ENCODE peak calls at places on chromosomes 11 and 22, in seven cellular contexts. One of them, this sample, is unnamed.

GRCh38 chr22:35742342-35743100 is 24.8 kb downstream of the APOL5 start:
- DNase-seq in fibroblast of lung: peak; percentile 89
- DNase-seq in AG09309: peak; percentile 46
- DNase-seq in coronary artery: no peak
- DNase-seq in progenitor cell of endocrine pancreas: no peak
- DNase-seq in AG04450: no peak
- DNase-seq in psoas muscle: no peak
- DNase-seq in this sample: no peak

GRCh38 chr11:73671701-73672100 is 25.3 kb downstream of the PLEKHB1 start:
- DNase-seq in fibroblast of lung: no peak
- DNase-seq in AG09309: no peak
- DNase-seq in coronary artery: no peak
- DNase-seq in progenitor cell of endocrine pancreas: no peak
- DNase-seq in AG04450: no peak
- DNase-seq in psoas muscle: no peak
- DNase-seq in this sample: no peak

GRCh38 chr22:31723699-31724098 is 26.2 kb downstream of the PRR14L start:
- DNase-seq in fibroblast of lung: no peak
- DNase-seq in AG09309: no peak
- DNase-seq in coronary artery: no peak
- DNase-seq in progenitor cell of endocrine pancreas: no peak
- DNase-seq in AG04450: no peak
- DNase-seq in psoas muscle: no peak
- DNase-seq in this sample: no peak

GRCh38 chr22:45218974-45219373 is 21.7 kb downstream of the KIAA0930 start:
- DNase-seq in fibroblast of lung: peak; percentile 21
- DNase-seq in AG09309: no peak
- DNase-seq in coronary artery: no peak
- DNase-seq in progenitor cell of endocrine pancreas: no peak
- DNase-seq in AG04450: no peak
- DNase-seq in psoas muscle: no peak
- DNase-seq in this sample: no peak

GRCh38 chr11:17892409-17892808 is 120.4 kb downstream of the SERGEF start:
- DNase-seq in fibroblast of lung: no peak
- DNase-seq in AG09309: no peak
- DNase-seq in coronary artery: no peak
- DNase-seq in progenitor cell of endocrine pancreas: no peak
- DNase-seq in AG04450: no peak
- DNase-seq in psoas muscle: no peak
- DNase-seq in this sample: no peak

GRCh38 chr22:40281717-40282116 is 64.6 kb upstream of the ADSL start:
- DNase-seq in fibroblast of lung: no peak
- DNase-seq in AG09309: no peak
- DNase-seq in coronary artery: no peak
- DNase-seq in progenitor cell of endocrine pancreas: no peak
- DNase-seq in AG04450: no peak
- DNase-seq in psoas muscle: no peak
- DNase-seq in this sample: no peak

GRCh38 chr11:12693485-12694181 is 19.4 kb downstream of the TEAD1 start:
- DNase-seq in fibroblast of lung: peak; percentile 100
- DNase-seq in AG09309: peak; percentile 96
- DNase-seq in coronary artery: peak; percentile 75
- DNase-seq in progenitor cell of endocrine pancreas: no peak
- DNase-seq in AG04450: peak; percentile 94
- DNase-seq in psoas muscle: peak; percentile 32
- DNase-seq in this sample: no peak

GRCh38 chr22:37198290-37199102 is 10.4 kb upstream of the C1QTNF6 start:
- DNase-seq in fibroblast of lung: peak; percentile 65
- DNase-seq in AG09309: no peak
- DNase-seq in coronary artery: no peak
- DNase-seq in progenitor cell of endocrine pancreas: peak; percentile 81
- DNase-seq in AG04450: no peak
- DNase-seq in psoas muscle: peak; percentile 90
- DNase-seq in this sample: peak; percentile 90

GRCh38 chr22:47693606-47694005 is 931.2 kb downstream of the TBC1D22A start:
- DNase-seq in fibroblast of lung: no peak
- DNase-seq in AG09309: no peak
- DNase-seq in coronary artery: no peak
- DNase-seq in progenitor cell of endocrine pancreas: no peak
- DNase-seq in AG04450: no peak
- DNase-seq in psoas muscle: no peak
- DNase-seq in this sample: peak; percentile 37

GRCh38 chr11:131671764-131672163 is 301.3 kb downstream of the NTM start:
- DNase-seq in fibroblast of lung: no peak
- DNase-seq in AG09309: no peak
- DNase-seq in coronary artery: no peak
- DNase-seq in progenitor cell of endocrine pancreas: peak; percentile 33
- DNase-seq in AG04450: no peak
- DNase-seq in psoas muscle: no peak
- DNase-seq in this sample: no peak

GRCh38 chr11:88402784-88403183 is 65.2 kb upstream of the CTSC start:
- DNase-seq in fibroblast of lung: peak; percentile 72
- DNase-seq in AG09309: no peak
- DNase-seq in coronary artery: no peak
- DNase-seq in progenitor cell of endocrine pancreas: no peak
- DNase-seq in AG04450: no peak
- DNase-seq in psoas muscle: no peak
- DNase-seq in this sample: no peak

GRCh38 chr11:118634435-118635236 is 27.2 kb downstream of the PHLDB1 start:
- DNase-seq in fibroblast of lung: peak; percentile 70
- DNase-seq in AG09309: no peak
- DNase-seq in coronary artery: peak; percentile 88
- DNase-seq in progenitor cell of endocrine pancreas: peak; percentile 80
- DNase-seq in AG04450: no peak
- DNase-seq in psoas muscle: peak; percentile 77
- DNase-seq in this sample: peak; percentile 84

GRCh38 chr11:36102868-36103267 is 159.0 kb downstream of the LDLRAD3 start:
- DNase-seq in fibroblast of lung: no peak
- DNase-seq in AG09309: no peak
- DNase-seq in coronary artery: no peak
- DNase-seq in progenitor cell of endocrine pancreas: no peak
- DNase-seq in AG04450: no peak
- DNase-seq in psoas muscle: no peak
- DNase-seq in this sample: no peak

GRCh38 chr11:85805387-85805786 is 5.6 kb downstream of the SYTL2 start:
- DNase-seq in fibroblast of lung: peak; percentile 46
- DNase-seq in AG09309: no peak
- DNase-seq in coronary artery: no peak
- DNase-seq in progenitor cell of endocrine pancreas: no peak
- DNase-seq in AG04450: no peak
- DNase-seq in psoas muscle: no peak
- DNase-seq in this sample: no peak

GRCh38 chr11:59782080-59782479 is 26.9 kb downstream of the STX3 start:
- DNase-seq in fibroblast of lung: no peak
- DNase-seq in AG09309: no peak
- DNase-seq in coronary artery: no peak
- DNase-seq in progenitor cell of endocrine pancreas: no peak
- DNase-seq in AG04450: no peak
- DNase-seq in psoas muscle: no peak
- DNase-seq in this sample: no peak

GRCh38 chr22:45235851-45236342 is 4.8 kb downstream of the KIAA0930 start:
- DNase-seq in fibroblast of lung: no peak
- DNase-seq in AG09309: no peak
- DNase-seq in coronary artery: no peak
- DNase-seq in progenitor cell of endocrine pancreas: no peak
- DNase-seq in AG04450: no peak
- DNase-seq in psoas muscle: no peak
- DNase-seq in this sample: no peak

GRCh38 chr11:114219559-114220349 is 76.4 kb upstream of the NNMT start:
- DNase-seq in fibroblast of lung: peak; percentile 66
- DNase-seq in AG09309: no peak
- DNase-seq in coronary artery: no peak
- DNase-seq in progenitor cell of endocrine pancreas: no peak
- DNase-seq in AG04450: no peak
- DNase-seq in psoas muscle: no peak
- DNase-seq in this sample: no peak

GRCh38 chr22:24230911-24231656 is 13.8 kb downstream of the GGT5 start:
- DNase-seq in fibroblast of lung: no peak
- DNase-seq in AG09309: no peak
- DNase-seq in coronary artery: no peak
- DNase-seq in progenitor cell of endocrine pancreas: peak; percentile 36
- DNase-seq in AG04450: no peak
- DNase-seq in psoas muscle: no peak
- DNase-seq in this sample: no peak

GRCh38 chr11:71223671-71224660 is 28.4 kb downstream of the SHANK2 start:
- DNase-seq in fibroblast of lung: no peak
- DNase-seq in AG09309: no peak
- DNase-seq in coronary artery: peak; percentile 62
- DNase-seq in progenitor cell of endocrine pancreas: no peak
- DNase-seq in AG04450: no peak
- DNase-seq in psoas muscle: no peak
- DNase-seq in this sample: no peak

GRCh38 chr11:35237345-35237744 is 98.4 kb downstream of the CD44 start:
- DNase-seq in fibroblast of lung: no peak
- DNase-seq in AG09309: no peak
- DNase-seq in coronary artery: no peak
- DNase-seq in progenitor cell of endocrine pancreas: no peak
- DNase-seq in AG04450: no peak
- DNase-seq in psoas muscle: no peak
- DNase-seq in this sample: no peak

GRCh38 chr11:11383995-11384394 is 30.9 kb upstream of the CSNK2A3 start:
- DNase-seq in fibroblast of lung: no peak
- DNase-seq in AG09309: no peak
- DNase-seq in coronary artery: no peak
- DNase-seq in progenitor cell of endocrine pancreas: no peak
- DNase-seq in AG04450: no peak
- DNase-seq in psoas muscle: no peak
- DNase-seq in this sample: no peak

GRCh38 chr11:118194835-118195627 is 18.6 kb upstream of the SCN2B start:
- DNase-seq in fibroblast of lung: peak; percentile 65
- DNase-seq in AG09309: peak; percentile 27
- DNase-seq in coronary artery: peak; percentile 73
- DNase-seq in progenitor cell of endocrine pancreas: peak; percentile 31
- DNase-seq in AG04450: peak; percentile 6
- DNase-seq in psoas muscle: peak; percentile 84
- DNase-seq in this sample: no peak

DNA sequence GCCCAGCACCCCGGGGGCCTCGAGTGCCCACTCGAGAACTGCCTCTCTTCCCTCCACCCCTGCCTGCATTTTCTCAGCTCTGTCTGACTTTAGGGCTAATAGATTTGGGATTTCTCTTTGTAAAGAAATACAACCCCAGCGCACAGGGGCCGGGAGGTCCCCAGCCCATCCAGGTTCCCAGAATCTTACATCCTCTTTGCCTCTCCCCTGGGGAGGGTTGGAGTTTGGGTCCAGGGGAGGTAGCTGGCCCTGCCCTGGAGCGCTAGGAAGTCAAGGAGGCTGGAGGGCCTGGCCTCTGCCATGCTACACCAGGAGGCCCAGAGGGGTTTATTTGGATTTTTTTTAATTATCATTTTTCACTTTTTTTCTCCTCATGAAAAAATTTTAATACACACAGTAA is 65.7 kb upstream of the LMO1 start:
- DNase-seq in fibroblast of lung: no peak
- DNase-seq in AG09309: no peak
- DNase-seq in coronary artery: no peak
- DNase-seq in progenitor cell of endocrine pancreas: no peak
- DNase-seq in AG04450: no peak
- DNase-seq in psoas muscle: no peak
- DNase-seq in this sample: no peak
- TF ChIP-seq CTCF in fibroblast of lung: no peak
- TF ChIP-seq CTCF in AG09309: no peak
- TF ChIP-seq CTCF in coronary artery: no peak
- TF ChIP-seq CTCF in progenitor cell of endocrine pancreas: no peak
- TF ChIP-seq CTCF in AG04450: no peak
- TF ChIP-seq CTCF in psoas muscle: no peak
- TF ChIP-seq CTCF in this sample: no peak

GRCh38 chr11:330694-331314 is 10.1 kb upstream of the IFITM3 start:
- DNase-seq in fibroblast of lung: no peak
- DNase-seq in AG09309: no peak
- DNase-seq in coronary artery: peak; percentile 66
- DNase-seq in progenitor cell of endocrine pancreas: no peak
- DNase-seq in AG04450: no peak
- DNase-seq in psoas muscle: no peak
- DNase-seq in this sample: no peak

GRCh38 chr11:328012-328411 is 7.4 kb upstream of the IFITM3 start:
- DNase-seq in fibroblast of lung: no peak
- DNase-seq in AG09309: no peak
- DNase-seq in coronary artery: peak; percentile 70
- DNase-seq in progenitor cell of endocrine pancreas: no peak
- DNase-seq in AG04450: no peak
- DNase-seq in psoas muscle: no peak
- DNase-seq in this sample: no peak

GRCh38 chr11:331332-332060 is 10.8 kb upstream of the IFITM3 start:
- DNase-seq in fibroblast of lung: no peak
- DNase-seq in AG09309: no peak
- DNase-seq in coronary artery: peak; percentile 49
- DNase-seq in progenitor cell of endocrine pancreas: no peak
- DNase-seq in AG04450: no peak
- DNase-seq in psoas muscle: no peak
- DNase-seq in this sample: no peak

GRCh38 chr11:329886-330253 is 9.2 kb upstream of the IFITM3 start:
- DNase-seq in fibroblast of lung: no peak
- DNase-seq in AG09309: no peak
- DNase-seq in coronary artery: peak; percentile 28
- DNase-seq in progenitor cell of endocrine pancreas: no peak
- DNase-seq in AG04450: no peak
- DNase-seq in psoas muscle: no peak
- DNase-seq in this sample: no peak

DNA sequence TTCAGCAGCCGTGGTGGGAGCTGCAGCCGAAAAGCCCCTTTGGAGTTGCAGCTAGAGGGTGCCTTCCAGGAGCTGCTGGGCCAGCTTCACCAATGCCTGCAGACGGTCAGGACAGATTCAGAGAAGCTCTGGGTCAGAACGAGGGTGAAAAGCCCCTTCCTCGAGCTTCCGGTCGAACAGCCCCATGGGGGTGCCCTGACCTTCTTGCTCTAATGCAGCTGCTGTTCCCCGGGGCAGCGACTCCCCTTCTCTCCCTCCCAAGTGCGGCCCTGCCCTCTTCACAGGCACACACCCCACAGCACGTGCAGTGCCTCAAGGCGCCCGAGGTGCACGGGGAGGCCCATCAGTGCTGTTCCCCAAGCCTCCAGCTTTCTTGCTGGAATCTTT is 9.6 kb upstream of the IFITM3 start:
- DNase-seq in fibroblast of lung: no peak
- DNase-seq in AG09309: no peak
- DNase-seq in coronary artery: peak; percentile 69
- DNase-seq in progenitor cell of endocrine pancreas: no peak
- DNase-seq in AG04450: no peak
- DNase-seq in psoas muscle: no peak
- DNase-seq in this sample: no peak
- TF ChIP-seq CTCF in fibroblast of lung: no peak
- TF ChIP-seq CTCF in AG09309: no peak
- TF ChIP-seq CTCF in coronary artery: no peak
- TF ChIP-seq CTCF in progenitor cell of endocrine pancreas: no peak
- TF ChIP-seq CTCF in AG04450: no peak
- TF ChIP-seq CTCF in psoas muscle: no peak
- TF ChIP-seq CTCF in this sample: no peak

GRCh38 chr11:22177186-22177585 is 15.7 kb upstream of the ANO5 start:
- DNase-seq in fibroblast of lung: no peak
- DNase-seq in AG09309: no peak
- DNase-seq in coronary artery: no peak
- DNase-seq in progenitor cell of endocrine pancreas: no peak
- DNase-seq in AG04450: no peak
- DNase-seq in psoas muscle: no peak
- DNase-seq in this sample: no peak
- TF ChIP-seq CTCF in fibroblast of lung: no peak
- TF ChIP-seq CTCF in AG09309: no peak
- TF ChIP-seq CTCF in coronary artery: no peak
- TF ChIP-seq CTCF in progenitor cell of endocrine pancreas: peak; percentile 30
- TF ChIP-seq CTCF in AG04450: no peak
- TF ChIP-seq CTCF in psoas muscle: no peak
- TF ChIP-seq CTCF in this sample: peak; percentile 43

GRCh38 chr11:77524539-77524938 is 50.6 kb upstream of the PAK1 start:
- DNase-seq in fibroblast of lung: no peak
- DNase-seq in AG09309: no peak
- DNase-seq in coronary artery: no peak
- DNase-seq in progenitor cell of endocrine pancreas: no peak
- DNase-seq in AG04450: no peak
- DNase-seq in psoas muscle: no peak
- DNase-seq in this sample: no peak
- TF ChIP-seq CTCF in fibroblast of lung: no peak
- TF ChIP-seq CTCF in AG09309: no peak
- TF ChIP-seq CTCF in coronary artery: no peak
- TF ChIP-seq CTCF in progenitor cell of endocrine pancreas: no peak
- TF ChIP-seq CTCF in AG04450: no peak
- TF ChIP-seq CTCF in psoas muscle: no peak
- TF ChIP-seq CTCF in this sample: no peak